ENCODE peak calls at places on chromosomes 7 and 10, in eight cellular contexts. F, D, Q, W, T, P, I and X are unnamed samples.
A peak's percentile ranks its signal among the peaks of the same experiment; 100 is the strongest.

GRCh38 chr10:37403776-37404175 is 278.4 kb downstream of the ANKRD30A start:
- DNase-seq in W (no peak), F (no peak), P (no peak), I (no peak), D (no peak), T (no peak), Q (no peak), X (no peak)

GRCh38 chr10:93376372-93377296 is 105.5 kb downstream of the MYOF start:
- DNase-seq in W (peak; percentile 74), T (peak; percentile 47), D (no peak), I (peak; percentile 89), Q (peak; percentile 47), P (peak; percentile 80), F (peak; percentile 55), X (no peak)

GRCh38 chr7:2779086-2779485 is 65.0 kb downstream of the GNA12 start:
- DNase-seq in T (no peak), I (no peak), D (no peak), F (no peak), W (no peak), Q (no peak), P (no peak), X (no peak)

GRCh38 chr7:137325927-137326326 is 17.6 kb downstream of the PTN start:
- DNase-seq in I (no peak), Q (no peak), P (no peak), F (no peak), T (no peak), W (no peak), D (no peak), X (no peak)

GRCh38 chr10:4807803-4808507 is 18.1 kb upstream of the AKR1E2 start:
- DNase-seq in F (no peak), Q (peak; percentile 87), T (no peak), P (no peak), I (peak; percentile 86), D (no peak), W (peak; percentile 55), X (no peak)

GRCh38 chr10:133012573-133013359 is 70.4 kb upstream of the CFAP46 start:
- DNase-seq in T (peak; percentile 27), P (no peak), I (no peak), Q (no peak), F (no peak), D (no peak), W (no peak), X (no peak)

GRCh38 chr10:4532467-4532866 is 293.5 kb upstream of the AKR1E2 start:
- DNase-seq in Q (no peak), P (no peak), D (no peak), T (no peak), I (peak; percentile 50), W (no peak), F (no peak), X (no peak)

GRCh38 chr10:104893711-104894110 is 252.6 kb downstream of the SORCS3 start:
- DNase-seq in P (no peak), T (no peak), D (no peak), I (no peak), F (no peak), W (no peak), Q (no peak), X (no peak)

GRCh38 chr10:88810196-88810961 is 7.8 kb downstream of the LIPM start:
- DNase-seq in T (peak; percentile 30), Q (peak; percentile 50), I (peak; percentile 71), F (peak; percentile 38), D (no peak), P (peak; percentile 60), W (peak; percentile 39), X (no peak)

GRCh38 chr7:3942778-3943177 is 641.7 kb downstream of the SDK1 start:
- DNase-seq in D (no peak), I (no peak), W (no peak), T (no peak), Q (no peak), F (no peak), P (no peak), X (no peak)

GRCh38 chr10:86152911-86153310 is 213.7 kb downstream of the GRID1 start:
- DNase-seq in W (no peak), Q (no peak), P (no peak), F (no peak), D (no peak), T (no peak), I (no peak), X (no peak)

GRCh38 chr7:114062810-114063209 is 144.0 kb upstream of the PPP1R3A start:
- DNase-seq in P (no peak), Q (no peak), F (no peak), W (no peak), T (no peak), I (no peak), D (no peak), X (no peak)

GRCh38 chr10:79229081-79229541 is 118.2 kb upstream of the PPIF start:
- DNase-seq in F (peak; percentile 59), Q (no peak), P (no peak), T (no peak), D (no peak), W (no peak), I (no peak), X (no peak)

GRCh38 chr7:155583636-155584035 is 37.3 kb upstream of the CNPY1 start:
- DNase-seq in I (no peak), P (no peak), F (no peak), Q (no peak), T (no peak), W (no peak), D (no peak), X (no peak)

GRCh38 chr7:155584261-155584660 is 37.9 kb upstream of the CNPY1 start:
- DNase-seq in P (no peak), W (no peak), I (no peak), D (no peak), F (no peak), Q (no peak), T (no peak), X (no peak)

GRCh38 chr7:155585956-155586355 is 39.6 kb upstream of the CNPY1 start:
- DNase-seq in F (no peak), W (no peak), P (no peak), D (no peak), I (no peak), Q (no peak), T (no peak), X (no peak)

GRCh38 chr7:155585532-155585895 is 39.2 kb upstream of the CNPY1 start:
- DNase-seq in D (no peak), Q (no peak), F (no peak), I (no peak), T (no peak), W (no peak), P (no peak), X (no peak)

DNA sequence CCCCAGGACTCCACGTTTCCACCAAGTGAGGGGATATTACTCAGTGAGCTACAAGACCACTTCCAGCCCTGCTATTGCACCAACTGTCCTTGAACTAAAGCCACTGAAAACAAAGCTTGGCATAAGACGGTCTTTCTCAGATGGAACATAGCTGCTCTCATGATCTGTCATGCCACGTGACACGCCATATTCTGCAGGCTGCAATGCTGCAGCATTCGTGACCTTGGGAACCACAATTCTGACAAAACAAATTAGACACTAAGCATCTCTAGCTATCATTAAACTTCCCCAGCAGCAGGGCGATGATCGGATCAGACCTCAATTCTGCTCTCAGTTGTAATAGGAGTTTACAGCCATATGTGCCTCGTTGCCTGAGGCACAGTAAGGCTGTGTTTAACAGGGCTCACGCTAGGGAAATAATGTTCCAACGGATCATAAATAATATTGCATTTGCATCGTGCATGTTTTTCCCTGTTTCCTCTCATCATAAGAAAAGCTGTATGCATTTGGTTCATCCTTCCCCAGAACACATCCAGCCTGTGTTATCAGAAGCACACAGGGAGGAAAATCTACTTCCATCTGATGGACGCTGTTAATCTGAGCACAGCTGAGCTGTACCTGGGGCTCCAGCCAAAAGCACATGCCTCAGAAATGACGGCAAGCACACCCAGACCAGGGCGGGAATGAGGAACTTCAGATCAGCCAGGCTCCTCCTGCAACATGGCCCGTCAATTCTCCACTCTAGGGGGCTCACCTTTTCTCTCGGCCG is 38.6 kb upstream of the CNPY1 start:
- DNase-seq in D (no peak), F (no peak), T (peak; percentile 46), Q (no peak), W (peak; percentile 23), P (no peak), I (no peak), X (no peak)
- TF ChIP-seq CTCF in D (no peak), F (no peak), T (no peak), Q (no peak), W (no peak), P (no peak), I (no peak), X (no peak)

DNA sequence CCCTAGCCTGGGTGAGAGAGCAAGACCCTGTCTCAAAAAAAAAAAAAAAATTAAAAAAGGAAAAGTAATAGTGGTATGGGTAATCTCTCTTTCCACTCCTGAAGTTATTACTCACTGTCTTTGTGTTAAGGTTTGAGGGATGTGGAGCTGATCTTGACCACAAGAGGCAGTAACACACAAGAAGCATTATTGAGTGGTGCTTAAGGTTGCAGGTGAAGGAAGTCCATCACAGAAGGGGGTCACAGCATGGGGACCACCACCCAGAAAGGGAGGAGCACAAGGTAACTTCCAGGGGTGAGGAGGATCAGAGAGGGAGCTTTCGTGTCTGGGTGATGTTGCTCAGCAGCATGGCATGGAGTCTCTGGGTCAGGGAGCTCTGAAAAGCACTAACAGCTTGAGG is 100.2 kb upstream of the DNAJC1 start:
- DNase-seq in W (no peak), D (no peak), T (no peak), P (peak; percentile 8), F (no peak), Q (no peak), I (no peak), X (no peak)
- TF ChIP-seq CTCF in W (peak; percentile 15), D (peak; percentile 53), T (no peak), P (peak; percentile 10), F (peak; percentile 75), Q (peak; percentile 39), I (peak; percentile 9), X (no peak)

GRCh38 chr10:127889605-127890195 is 3.0 kb downstream of the CLRN3 start:
- DNase-seq in D (no peak), I (peak; percentile 50), Q (peak; percentile 34), W (no peak), T (no peak), P (no peak), F (no peak), X (no peak)
- TF ChIP-seq CTCF in D (no peak), I (no peak), Q (no peak), W (no peak), T (no peak), P (no peak), F (no peak), X (no peak)

DNA sequence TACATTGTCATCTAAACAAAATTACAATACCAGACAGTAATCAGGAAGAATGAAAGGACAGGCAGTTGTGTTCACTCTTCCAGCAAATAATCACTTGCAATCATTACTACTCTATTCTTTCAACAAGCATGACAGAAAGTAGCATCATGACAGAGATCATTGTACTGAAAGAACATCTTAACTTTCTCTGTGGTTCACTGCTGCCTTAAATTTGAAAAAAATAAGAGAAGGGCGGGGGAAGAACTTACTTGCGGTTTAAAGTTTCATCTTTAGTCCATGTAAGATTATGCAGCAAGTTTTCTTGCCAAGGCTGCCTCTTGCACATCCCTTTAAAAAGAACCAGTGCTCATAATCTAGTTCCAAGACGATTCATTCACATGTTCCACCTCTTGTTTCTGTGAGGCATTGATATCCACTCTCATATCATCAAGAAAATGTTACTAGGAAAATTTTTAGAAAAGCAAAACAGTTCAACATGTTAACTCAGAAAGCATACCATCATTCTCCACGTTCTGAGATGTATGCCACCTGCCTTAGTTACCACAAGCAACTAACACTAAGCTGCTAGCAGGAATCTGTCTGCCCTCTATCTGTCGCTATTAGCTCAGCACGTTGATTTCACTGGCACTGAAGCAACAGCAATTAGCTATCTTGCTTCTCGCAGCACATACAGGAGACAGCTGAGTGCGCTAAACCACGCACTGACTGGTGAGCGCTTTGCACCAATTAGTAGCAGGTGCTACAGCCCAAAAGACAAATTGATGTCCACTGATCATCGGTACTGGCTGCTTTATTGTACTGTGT is at the start of gene PCDH15:
- DNase-seq in F (peak; percentile 74), P (no peak), D (peak; percentile 47), I (peak; percentile 35), T (peak; percentile 59), W (no peak), Q (peak; percentile 38), X (no peak)
- TF ChIP-seq CTCF in F (peak; percentile 66), P (no peak), D (no peak), I (peak; percentile 52), T (no peak), W (peak; percentile 35), Q (peak; percentile 72), X (no peak)